ENCODE peak calls at places on chromosomes 1 and 21, in eight cellular contexts. P is Panc1, L is keratinocyte, D is AG10803, Y is BJ, O is fibroblast of the aortic adventitia, H is astrocyte of the spinal cord, M is esophagus squamous epithelium. S is an unnamed sample.

GRCh38 chr1:98792123-98792522 is 130.6 kb downstream of the SNX7 start:
- DNase-seq in L (no peak), P (no peak), D (peak; percentile 4), M (no peak), H (no peak), Y (peak; percentile 47), O (peak; percentile 40), S (no peak)

GRCh38 chr21:28066051-28066450 is 926.6 kb downstream of the LTN1 start:
- DNase-seq in M (no peak), O (peak; percentile 16), L (no peak), Y (peak; percentile 37), H (no peak), D (peak; percentile 20), P (no peak), S (no peak)

GRCh38 chr1:232990176-232990723 is 39.8 kb downstream of the NTPCR start:
- DNase-seq in Y (no peak), O (no peak), P (no peak), H (no peak), D (no peak), L (no peak), M (no peak), S (no peak)

GRCh38 chr1:181314010-181314409 is 169.3 kb upstream of the CACNA1E start:
- DNase-seq in M (no peak), O (no peak), D (no peak), Y (no peak), L (no peak), P (no peak), H (no peak), S (no peak)

GRCh38 chr1:98881911-98882310 is 122.8 kb downstream of the PLPPR5 start:
- DNase-seq in H (no peak), M (no peak), Y (no peak), P (no peak), L (no peak), O (no peak), D (no peak), S (no peak)

GRCh38 chr1:224434447-224435317 is at the start of gene WDR26:
- DNase-seq in P (no peak), L (no peak), O (peak; percentile 70), D (peak; percentile 68), Y (no peak), H (peak; percentile 74), M (peak; percentile 49), S (peak; percentile 77)

GRCh38 chr1:84406209-84406917 is 8.1 kb downstream of the DNASE2B start:
- DNase-seq in O (peak; percentile 44), L (no peak), M (no peak), D (peak; percentile 13), P (no peak), H (peak; percentile 24), Y (no peak), S (no peak)

GRCh38 chr1:47555841-47556616 is 118.2 kb downstream of the FOXD2 start:
- DNase-seq in L (no peak), O (no peak), H (no peak), Y (no peak), P (no peak), D (no peak), M (no peak), S (no peak)

GRCh38 chr21:31618696-31619430 is 40.6 kb upstream of the SOD1 start:
- DNase-seq in M (no peak), O (no peak), L (no peak), Y (no peak), D (no peak), H (no peak), P (no peak), S (no peak)

GRCh38 chr1:44640178-44640865 is 34.0 kb downstream of the TMEM53 start:
- DNase-seq in D (no peak), O (no peak), Y (no peak), P (no peak), L (no peak), M (no peak), H (no peak), S (no peak)

GRCh38 chr1:85330711-85331290 is 54.4 kb upstream of the BCL10 start:
- DNase-seq in O (peak; percentile 99), D (peak; percentile 100), M (no peak), L (no peak), Y (peak; percentile 99), H (peak; percentile 94), P (no peak), S (no peak)

GRCh38 chr1:240941706-240942370 is 329.9 kb upstream of the GREM2 start:
- DNase-seq in L (no peak), O (no peak), M (no peak), P (no peak), Y (no peak), D (no peak), H (peak; percentile 1), S (no peak)

GRCh38 chr1:111099289-111099688 is 40.6 kb downstream of the DRAM2 start:
- DNase-seq in M (no peak), P (no peak), H (no peak), Y (no peak), D (no peak), L (no peak), O (no peak), S (no peak)

GRCh38 chr1:86705633-86705985 is 1.2 kb downstream of the SH3GLB1 start:
- DNase-seq in O (no peak), P (no peak), L (no peak), H (no peak), Y (no peak), M (no peak), D (peak; percentile 63), S (no peak)

GRCh38 chr1:158329807-158330206 is 1.5 kb downstream of the CD1B start:
- DNase-seq in P (no peak), H (no peak), M (no peak), O (no peak), L (no peak), Y (no peak), D (no peak), S (no peak)
- TF ChIP-seq CTCF in P (peak; percentile 53), H (no peak), M (no peak), O (no peak), L (peak; percentile 49), Y (no peak), D (no peak), S (no peak)

DNA sequence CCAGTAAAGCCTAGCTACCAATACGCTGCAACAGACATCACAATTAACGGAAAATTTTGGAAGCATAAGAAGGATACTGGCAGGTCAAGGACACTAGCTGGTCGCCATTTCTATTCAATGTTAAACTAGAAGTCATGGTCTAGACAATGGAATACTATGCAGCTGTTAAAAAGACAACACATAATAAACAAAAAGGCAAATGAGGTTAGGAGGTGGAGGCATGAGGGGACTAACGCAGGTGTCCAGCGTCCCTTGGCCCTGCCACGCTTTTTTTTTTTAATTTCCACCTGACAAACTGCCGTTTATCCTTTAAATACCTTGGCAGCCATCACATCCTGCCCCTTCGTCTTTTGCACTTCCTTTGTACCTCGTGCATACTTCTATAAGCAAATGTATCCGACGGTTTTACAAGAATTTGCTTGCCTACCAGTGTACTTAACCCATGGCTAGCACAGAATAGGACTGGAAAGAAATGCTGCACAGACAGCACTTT is 698 bp upstream of the SLC22A15 start:
- DNase-seq in D (no peak), L (no peak), Y (no peak), P (no peak), H (no peak), M (no peak), O (no peak), S (no peak)
- H3K4me3 ChIP-seq in D (peak overlapping the region; percentile 75), L (peak overlapping the region; percentile 76), Y (peak overlapping the region; percentile 57), P (peak overlapping the region; percentile 43), H (peak overlapping the region; percentile 51), M (peak overlapping the region; percentile 65), O (peak overlapping the region; percentile 69), S (peak overlapping the region; percentile 48)

GRCh38 chr21:29164330-29164942 is 34.0 kb downstream of the MAP3K7CL start:
- DNase-seq in Y (no peak), L (no peak), P (no peak), H (peak; percentile 89), M (no peak), D (peak; percentile 81), O (peak; percentile 93), S (no peak)
- TF ChIP-seq CTCF in Y (peak; percentile 78), L (peak; percentile 57), P (peak; percentile 70), H (peak; percentile 68), M (peak; percentile 64), D (peak; percentile 98), O (peak; percentile 86), S (no peak)

DNA sequence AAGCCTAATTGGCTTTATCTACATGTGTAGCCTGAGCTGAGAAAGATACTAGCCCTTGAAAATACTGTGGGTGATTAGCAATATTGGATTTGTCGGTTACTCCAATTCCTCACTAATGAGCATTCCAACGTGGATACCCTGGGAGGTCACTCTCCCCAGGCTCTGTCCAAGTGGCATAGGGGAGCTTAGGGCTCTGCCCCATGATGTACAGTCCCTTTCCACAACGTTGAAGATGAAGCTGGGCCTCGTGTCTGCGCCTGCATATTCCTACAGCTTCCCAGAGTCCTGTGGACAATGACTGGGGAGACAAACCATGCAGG is 2.6 kb downstream of the RCC1 start:
- DNase-seq in O (no peak), H (no peak), Y (no peak), P (no peak), D (no peak), M (no peak), L (no peak), S (no peak)
- H3K4me3 ChIP-seq in O (peak overlapping the region; percentile 94), H (peak overlapping the region; percentile 97), Y (peak overlapping the region; percentile 71), P (peak overlapping the region; percentile 81), D (peak overlapping the region; percentile 95), M (peak overlapping the region; percentile 80), L (peak overlapping the region; percentile 87), S (peak overlapping the region; percentile 82)

DNA sequence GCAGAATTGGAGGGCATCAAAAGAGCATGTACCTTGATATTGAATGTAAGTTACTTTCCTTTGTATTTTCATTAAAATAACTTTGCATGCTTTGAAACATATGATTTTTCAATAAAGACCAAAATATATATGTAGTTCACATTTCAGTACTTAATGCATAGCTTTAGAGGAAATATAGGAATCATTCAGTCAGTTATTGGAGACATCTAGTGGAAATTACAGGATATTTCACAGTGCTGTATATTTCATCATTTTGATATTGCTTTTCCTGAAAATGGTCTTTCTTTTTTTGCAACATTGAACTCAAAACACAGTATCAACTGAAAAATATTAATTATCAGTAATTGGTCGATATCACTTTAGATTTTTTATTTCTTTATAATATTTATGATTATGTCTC is 375.8 kb downstream of the NCAM2 start:
- DNase-seq in D (peak; percentile 5), M (no peak), H (peak; percentile 8), L (no peak), P (no peak), Y (no peak), O (peak; percentile 35), S (no peak)
- TF ChIP-seq CTCF in D (peak; percentile 49), M (no peak), H (peak; percentile 25), L (no peak), P (no peak), Y (peak; percentile 7), O (peak; percentile 44), S (no peak)

DNA sequence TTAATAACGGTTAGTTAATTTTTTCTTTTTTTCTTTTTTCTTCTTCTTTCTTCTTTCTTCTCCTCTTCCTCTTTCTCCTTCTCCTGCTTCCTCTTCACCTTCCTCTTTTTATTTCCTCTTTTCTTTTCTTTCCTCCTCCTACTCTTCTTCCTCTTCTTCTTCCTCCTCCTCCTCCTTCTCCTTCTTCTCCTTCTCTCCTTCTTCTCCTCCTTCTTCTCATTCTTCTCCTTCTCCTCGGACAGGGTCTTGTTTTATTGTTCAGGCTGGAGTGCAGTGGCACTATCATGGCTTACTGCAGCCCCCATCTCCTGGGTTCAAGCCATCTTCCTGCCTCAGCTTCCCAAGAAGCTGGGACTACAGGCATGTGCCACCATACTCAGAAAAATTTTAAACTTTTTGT is 13.4 kb upstream of the ACBD3 start:
- DNase-seq in O (no peak), D (no peak), H (no peak), P (no peak), Y (no peak), M (no peak), L (no peak), S (no peak)
- H3K4me3 ChIP-seq in O (no peak overlapping the region), D (no peak overlapping the region), H (no peak overlapping the region), P (no peak overlapping the region), Y (no peak overlapping the region), M (no peak overlapping the region), L (no peak overlapping the region), S (no peak overlapping the region)

S was measured in CD8-positive, alpha-beta T cell.